ENCODE peak calls at places on chromosomes 7 and 10, in ten cellular contexts. O is naive B cell; Q is neural crest cell; B is neuronal stem cell; F is lower leg skin; A is left cardiac atrium; S is HTR-8/SVneo; R is heart right ventricle; L is stimulated activated CD8-positive, alpha-beta memory T cell treated with anti-CD3 and anti-CD28 coated beads, Interleukin-15, amount 100 ng/mL, for 24 hours; H is naive thymus-derived CD4-positive, alpha-beta T cell. J is an unnamed sample.

GRCh38 chr7:90229728-90230127 is 15.2 kb upstream of the CFAP69 start:
- DNase-seq in H (no peak), R (no peak), A (no peak), B (no peak), F (no peak), L (no peak), Q (no peak), S (no peak), O (no peak), J (no peak)

GRCh38 chr10:103845983-103846382 is 9.4 kb downstream of the SH3PXD2A start:
- DNase-seq in H (peak; percentile 55), R (no peak), A (no peak), B (no peak), Q (no peak), L (no peak), S (no peak), F (no peak), O (peak; percentile 46), J (no peak)

GRCh38 chr7:128710391-128710930 is 28.7 kb upstream of the CALU start:
- DNase-seq in H (no peak), R (no peak), A (no peak), F (peak; percentile 78), L (no peak), Q (no peak), S (no peak), O (no peak), B (no peak), J (no peak)

GRCh38 chr10:98321203-98321780 is 53.3 kb upstream of the LOXL4 start:
- DNase-seq in A (no peak), R (no peak), L (no peak), B (no peak), F (no peak), S (no peak), H (no peak), Q (no peak), O (no peak), J (no peak)

GRCh38 chr7:129671276-129671675 is 59.8 kb downstream of the NRF1 start:
- DNase-seq in B (no peak), S (no peak), A (no peak), Q (no peak), O (no peak), H (no peak), L (no peak), F (no peak), R (no peak), J (no peak)

GRCh38 chr10:27319752-27320561 is 79.4 kb upstream of the ACBD5 start:
- DNase-seq in O (peak; percentile 5), L (no peak), H (no peak), S (no peak), B (no peak), Q (no peak), F (peak; percentile 92), A (peak; percentile 86), R (peak; percentile 48), J (peak; percentile 24)

GRCh38 chr7:46210467-46210866 is 289.4 kb upstream of the IGFBP3 start:
- DNase-seq in A (no peak), S (no peak), R (no peak), B (no peak), F (no peak), O (no peak), Q (no peak), L (no peak), H (no peak), J (no peak)

GRCh38 chr7:132489776-132490237 is 86.5 kb downstream of the PLXNA4 start:
- DNase-seq in H (no peak), Q (no peak), A (no peak), L (no peak), O (no peak), B (no peak), F (no peak), R (no peak), S (no peak), J (no peak)

GRCh38 chr10:127386606-127387327 is 162.3 kb upstream of the NPS start:
- DNase-seq in S (no peak), F (peak; percentile 66), R (no peak), A (no peak), L (no peak), Q (no peak), O (no peak), H (no peak), B (peak; percentile 11), J (no peak)

GRCh38 chr10:86653379-86653778 is 968 bp upstream of the OPN4 start:
- DNase-seq in L (no peak), H (no peak), B (no peak), Q (no peak), F (peak; percentile 62), S (no peak), R (no peak), O (no peak), A (no peak), J (no peak)

GRCh38 chr7:30027065-30027456 is 559 bp upstream of the FKBP14 start:
- DNase-seq in S (peak; percentile 7), Q (no peak), O (peak; percentile 58), F (no peak), A (no peak), L (no peak), B (no peak), R (no peak), H (no peak), J (peak; percentile 39)

GRCh38 chr10:125061557-125062243 is 98.7 kb downstream of the CTBP2 start:
- DNase-seq in Q (no peak), L (no peak), O (peak; percentile 38), F (no peak), R (no peak), B (no peak), H (no peak), S (no peak), A (no peak), J (peak; percentile 79)

GRCh38 chr10:64458341-64458740 is 937.1 kb downstream of the REEP3 start:
- DNase-seq in O (no peak), B (no peak), F (no peak), H (no peak), S (no peak), L (no peak), Q (no peak), A (no peak), R (no peak), J (no peak)

GRCh38 chr10:33483124-33483794 is 148.8 kb upstream of the NRP1 start:
- DNase-seq in B (peak; percentile 52), R (no peak), O (no peak), H (no peak), S (no peak), L (no peak), Q (no peak), A (no peak), F (no peak), J (no peak)

GRCh38 chr7:73905360-73905759 is 44.4 kb downstream of the TMEM270 start:
- DNase-seq in S (no peak), F (peak; percentile 81), O (no peak), Q (no peak), H (no peak), A (no peak), L (no peak), B (no peak), R (no peak), J (no peak)

GRCh38 chr7:130959743-130960207 is 225.8 kb upstream of the KLF14 start:
- DNase-seq in A (no peak), Q (no peak), S (peak; percentile 50), B (no peak), F (no peak), H (no peak), R (no peak), L (no peak), O (no peak), J (no peak)

GRCh38 chr7:72334066-72334465 is 78.1 kb downstream of the CALN1 start:
- DNase-seq in R (no peak), S (no peak), H (no peak), O (no peak), F (no peak), Q (no peak), L (no peak), B (no peak), A (no peak), J (no peak)